ENCODE peak calls at places on chromosomes 12 and 14, in eight cellular contexts. I is upper lobe of left lung, U is sigmoid colon, A is Panc1, H is SK-N-SH, X is endothelial cell of umbilical vein, T is transverse colon, K is HepG2. M is an unnamed sample.

GRCh38 chr12:69284131-69284530 is 44.8 kb downstream of the CPSF6 start:
- DNase-seq in H (peak), U (peak), A (no peak), I (peak), T (peak), K (peak), X (peak), M (peak)

GRCh38 chr12:94147991-94148840 is at the start of gene PLXNC1:
- DNase-seq in A (no peak), I (peak), H (peak), T (peak), U (no peak), X (no peak), K (no peak), M (peak)

GRCh38 chr14:59664741-59665140 is 88.1 kb upstream of the CCDC175 start:
- DNase-seq in T (no peak), A (no peak), X (no peak), K (no peak), H (no peak), I (no peak), U (no peak), M (no peak)

GRCh38 chr12:112424126-112424525 is 5.4 kb downstream of the PTPN11 start:
- DNase-seq in H (no peak), A (no peak), I (no peak), X (no peak), T (no peak), K (no peak), U (no peak), M (no peak)

GRCh38 chr12:2675776-2676175 is 119.0 kb upstream of the FKBP4 start:
- DNase-seq in I (no peak), A (no peak), H (no peak), T (no peak), X (no peak), K (no peak), U (peak), M (no peak)

GRCh38 chr14:55352201-55352600 is 59.4 kb downstream of the ATG14 start:
- DNase-seq in T (no peak), I (no peak), A (no peak), K (no peak), U (no peak), H (no peak), X (no peak), M (no peak)

GRCh38 chr12:91551927-91552326 is 369.3 kb upstream of the DCN start:
- DNase-seq in U (no peak), A (no peak), X (no peak), T (peak), H (no peak), K (no peak), I (no peak), M (no peak)

GRCh38 chr14:72463291-72463866 is 430.5 kb downstream of the DPF3 start:
- DNase-seq in A (no peak), T (no peak), U (no peak), H (no peak), I (no peak), X (no peak), K (no peak), M (no peak)

GRCh38 chr12:49345840-49346658 is 639 bp upstream of the DNAJC22 start:
- DNase-seq in U (peak), K (no peak), A (no peak), X (no peak), T (no peak), H (peak), I (peak), M (no peak)

GRCh38 chr12:126704609-126705008 is 1562.4 kb upstream of the TMEM132C start:
- DNase-seq in H (no peak), I (no peak), X (no peak), U (no peak), K (no peak), A (no peak), T (no peak), M (no peak)

GRCh38 chr12:106106892-106107291 is 31.9 kb downstream of the NUAK1 start:
- DNase-seq in A (no peak), T (no peak), K (no peak), X (peak), U (no peak), I (no peak), H (no peak), M (no peak)
- TF ChIP-seq POLR2AphosphoS5 in A (no peak), T (no peak), K (no peak), X (no peak), U (no peak), I (no peak), H (no peak), M (no peak)

GRCh38 chr12:76558684-76559276 is 791 bp downstream of the OSBPL8 start:
- DNase-seq in I (peak), K (peak), X (peak), H (peak), T (peak), A (no peak), U (peak), M (peak)
- TF ChIP-seq POLR2AphosphoS5 in I (peak), K (no peak), X (no peak), H (no peak), T (no peak), A (no peak), U (no peak), M (peak)

DNA sequence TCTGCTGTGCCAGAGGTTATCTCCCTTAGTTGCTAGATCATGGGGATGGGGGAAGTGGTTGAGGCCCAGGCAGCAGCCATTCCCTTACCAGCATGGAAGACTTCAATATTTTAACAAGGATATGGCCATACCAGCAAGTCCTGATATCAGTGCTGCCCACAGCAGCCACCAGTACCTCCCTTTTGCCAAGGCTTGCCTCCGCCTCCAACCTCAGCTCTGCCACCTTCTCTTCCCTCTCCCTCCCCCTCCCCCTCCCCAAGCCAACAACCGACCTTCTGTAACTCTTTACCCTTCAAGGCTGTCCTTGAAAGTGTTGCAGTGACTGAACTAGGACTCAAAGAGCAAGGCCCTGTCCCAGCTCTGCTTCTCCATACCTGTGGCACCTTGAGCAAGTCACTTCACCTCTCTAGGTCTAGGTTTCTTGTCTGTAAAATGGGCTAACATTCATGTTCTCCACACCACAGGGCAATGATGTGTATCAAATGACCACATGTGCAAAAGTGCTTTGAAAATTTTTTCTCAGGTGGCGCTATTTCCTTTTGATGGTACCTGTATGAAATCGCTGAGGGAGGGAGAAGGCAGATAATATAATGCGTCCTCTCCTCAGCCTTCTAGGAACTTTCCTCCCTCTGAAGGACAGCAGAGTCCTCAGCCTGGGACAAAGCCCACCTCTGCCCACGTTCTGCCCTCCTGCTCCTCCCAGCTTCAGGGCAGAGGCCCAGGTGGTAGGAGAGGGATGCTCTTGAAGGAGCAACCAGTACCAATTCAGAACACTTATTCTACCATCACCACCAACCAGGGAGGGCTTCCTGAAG is 14.7 kb downstream of the PLEKHG6 start:
- DNase-seq in I (no peak), U (no peak), X (peak), H (no peak), T (no peak), A (no peak), K (no peak), M (no peak)
- TF ChIP-seq POLR2AphosphoS5 in I (no peak), U (no peak), X (no peak), H (peak), T (no peak), A (no peak), K (no peak), M (peak)

GRCh38 chr12:30400349-30400748 is 295.3 kb downstream of the IPO8 start:
- DNase-seq in A (no peak), T (no peak), I (no peak), U (no peak), H (no peak), K (no peak), X (no peak), M (no peak)
- TF ChIP-seq POLR2AphosphoS5 in A (no peak), T (no peak), I (no peak), U (no peak), H (no peak), K (no peak), X (no peak), M (no peak)

GRCh38 chr12:12714276-12715001 is 2.7 kb upstream of the CDKN1B start:
- DNase-seq in T (peak), I (peak), H (no peak), A (no peak), K (no peak), U (no peak), X (peak), M (peak)
- TF ChIP-seq POLR2AphosphoS5 in T (peak), I (peak), H (no peak), A (no peak), K (no peak), U (peak), X (no peak), M (no peak)

DNA sequence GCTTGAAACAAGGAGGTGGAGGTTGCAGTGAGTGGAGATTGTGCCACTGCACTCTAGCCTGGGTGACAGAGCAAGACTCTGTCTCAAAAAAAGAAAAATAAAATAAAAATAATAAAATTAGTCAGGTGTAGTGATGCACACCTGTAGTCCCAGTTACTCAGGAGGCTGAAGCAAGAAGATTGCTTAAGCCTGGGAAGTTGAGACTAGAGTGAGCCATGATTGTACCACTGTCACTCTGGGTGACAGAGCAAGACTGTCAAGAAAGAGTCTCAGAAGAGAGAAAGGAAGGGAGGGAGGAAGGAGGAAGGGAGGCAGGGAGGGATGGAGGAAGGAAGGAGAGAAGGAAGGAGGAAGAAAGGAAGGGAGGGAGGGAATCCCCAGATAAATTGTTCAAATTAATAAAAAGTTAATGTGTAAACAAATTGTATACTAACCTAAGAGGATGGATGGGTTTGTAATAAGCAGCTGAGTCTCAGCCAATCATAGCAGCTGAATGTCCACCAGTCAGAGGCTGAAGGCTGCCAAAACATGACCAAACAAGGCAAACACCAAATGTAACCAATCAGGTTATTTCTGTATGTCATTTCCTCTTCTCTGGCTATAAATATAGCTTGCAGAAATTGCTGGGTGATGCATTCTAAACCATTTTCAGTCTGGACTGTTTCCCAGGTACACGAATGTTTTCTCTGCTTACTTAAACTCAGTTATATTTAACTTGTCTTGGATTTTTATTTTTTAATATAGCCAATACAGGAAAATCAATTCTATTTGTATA is 6.1 kb upstream of the CDCA4 start:
- DNase-seq in A (no peak), X (no peak), T (no peak), U (no peak), K (no peak), H (no peak), I (no peak), M (no peak)
- TF ChIP-seq POLR2AphosphoS5 in A (no peak), X (no peak), T (no peak), U (no peak), K (no peak), H (peak), I (no peak), M (no peak)

GRCh38 chr12:110741795-110742717 is 635 bp downstream of the PPP1CC start:
- DNase-seq in H (peak), A (no peak), U (peak), T (peak), I (peak), X (no peak), K (no peak), M (peak)
- TF ChIP-seq POLR2AphosphoS5 in H (no peak), A (peak), U (no peak), T (peak), I (no peak), X (peak), K (no peak), M (peak)

DNA sequence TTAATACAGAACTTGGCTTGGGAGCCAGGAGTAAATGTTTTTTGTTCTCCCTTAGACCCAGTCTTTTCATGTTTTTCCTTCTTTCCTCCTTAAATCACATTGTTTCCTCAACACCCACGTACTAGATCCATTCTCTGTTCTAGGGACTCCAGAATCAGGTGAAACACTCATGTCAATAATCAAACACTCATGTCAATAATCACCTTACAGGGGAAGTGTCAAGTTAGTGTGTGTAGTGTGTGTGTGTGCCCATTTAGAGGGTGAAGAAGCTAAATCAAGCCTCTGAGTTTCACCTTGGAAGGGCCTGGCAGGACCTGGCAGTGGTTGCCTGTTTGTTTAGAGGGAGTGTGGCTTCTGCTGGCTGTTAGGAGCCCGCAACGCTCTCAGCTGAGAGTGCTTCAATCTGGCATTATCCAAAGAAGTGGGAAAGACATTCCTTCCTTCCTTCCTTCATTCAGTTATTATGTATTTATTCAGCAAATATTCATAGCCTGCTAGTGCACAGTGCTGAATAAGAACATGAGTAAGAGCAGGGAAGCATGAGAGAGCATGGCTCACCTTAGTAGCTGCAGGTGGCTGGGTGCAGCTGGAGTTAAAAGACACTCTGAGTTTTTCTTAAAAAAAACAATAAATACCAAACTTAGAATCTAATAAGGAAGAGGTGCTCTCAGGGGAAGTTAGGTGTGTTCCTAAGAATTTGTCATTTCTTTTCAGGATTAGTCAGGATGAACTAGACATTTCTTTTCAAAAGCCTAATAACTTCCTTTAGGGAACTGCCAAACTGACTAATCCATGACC is 17.6 kb upstream of the EID3 start:
- DNase-seq in X (peak), I (peak), K (no peak), U (no peak), T (peak), H (no peak), A (no peak), M (no peak)
- TF ChIP-seq POLR2AphosphoS5 in X (peak), I (peak), K (no peak), U (no peak), T (no peak), H (no peak), A (no peak), M (no peak)

M was measured in HL-60.